ENCODE peak calls at places on chromosomes 12 and 14, in four cellular contexts. One of them, this sample, is unnamed.
A peak's percentile ranks its signal among the peaks of the same experiment; 100 is the strongest.

GRCh38 chr12:132471011-132471857 is 18.7 kb upstream of the FBRSL1 start:
- DNase-seq in skeletal muscle cell: no peak
- DNase-seq in naive thymus-derived CD8-positive, alpha-beta T cell: no peak
- DNase-seq in activated T-helper 1 cell treated with anti-CD3 and anti-CD28 coated beads, Interleukin-12 subunit alpha, Interleukin-12 subunit beta, Interleukin-2, Interleukin-4 antibody, amounts not matched to agents 30 ng/mL and 10 ng/mL and 1 ng/mL, durations not matched to agents 14 hours and 24 hours and 36 hours: no peak
- DNase-seq in this sample: peak; percentile 67

GRCh38 chr12:121719926-121720414 is 7.4 kb downstream of the TMEM120B start:
- DNase-seq in skeletal muscle cell: peak; percentile 79
- DNase-seq in naive thymus-derived CD8-positive, alpha-beta T cell: no peak
- DNase-seq in activated T-helper 1 cell treated with anti-CD3 and anti-CD28 coated beads, Interleukin-12 subunit alpha, Interleukin-12 subunit beta, Interleukin-2, Interleukin-4 antibody, amounts not matched to agents 30 ng/mL and 10 ng/mL and 1 ng/mL, durations not matched to agents 14 hours and 24 hours and 36 hours: no peak
- DNase-seq in this sample: no peak

GRCh38 chr12:122917508-122918227 is 21.7 kb upstream of the VPS37B start:
- DNase-seq in skeletal muscle cell: peak; percentile 37
- DNase-seq in naive thymus-derived CD8-positive, alpha-beta T cell: no peak
- DNase-seq in activated T-helper 1 cell treated with anti-CD3 and anti-CD28 coated beads, Interleukin-12 subunit alpha, Interleukin-12 subunit beta, Interleukin-2, Interleukin-4 antibody, amounts not matched to agents 30 ng/mL and 10 ng/mL and 1 ng/mL, durations not matched to agents 14 hours and 24 hours and 36 hours: no peak
- DNase-seq in this sample: no peak

GRCh38 chr12:70190252-70191010 is 52.8 kb upstream of the CNOT2 start:
- DNase-seq in skeletal muscle cell: peak; percentile 2
- DNase-seq in naive thymus-derived CD8-positive, alpha-beta T cell: no peak
- DNase-seq in activated T-helper 1 cell treated with anti-CD3 and anti-CD28 coated beads, Interleukin-12 subunit alpha, Interleukin-12 subunit beta, Interleukin-2, Interleukin-4 antibody, amounts not matched to agents 30 ng/mL and 10 ng/mL and 1 ng/mL, durations not matched to agents 14 hours and 24 hours and 36 hours: no peak
- DNase-seq in this sample: no peak

GRCh38 chr12:118068361-118068958 is 7.5 kb upstream of the WSB2 start:
- DNase-seq in skeletal muscle cell: no peak
- DNase-seq in naive thymus-derived CD8-positive, alpha-beta T cell: no peak
- DNase-seq in activated T-helper 1 cell treated with anti-CD3 and anti-CD28 coated beads, Interleukin-12 subunit alpha, Interleukin-12 subunit beta, Interleukin-2, Interleukin-4 antibody, amounts not matched to agents 30 ng/mL and 10 ng/mL and 1 ng/mL, durations not matched to agents 14 hours and 24 hours and 36 hours: no peak
- DNase-seq in this sample: no peak

GRCh38 chr12:58750484-58750883 is 169.8 kb downstream of the LRIG3 start:
- DNase-seq in skeletal muscle cell: peak; percentile 96
- DNase-seq in naive thymus-derived CD8-positive, alpha-beta T cell: no peak
- DNase-seq in activated T-helper 1 cell treated with anti-CD3 and anti-CD28 coated beads, Interleukin-12 subunit alpha, Interleukin-12 subunit beta, Interleukin-2, Interleukin-4 antibody, amounts not matched to agents 30 ng/mL and 10 ng/mL and 1 ng/mL, durations not matched to agents 14 hours and 24 hours and 36 hours: no peak
- DNase-seq in this sample: no peak

GRCh38 chr14:59570122-59570521 is 6.5 kb downstream of the CCDC175 start:
- DNase-seq in skeletal muscle cell: no peak
- DNase-seq in naive thymus-derived CD8-positive, alpha-beta T cell: no peak
- DNase-seq in activated T-helper 1 cell treated with anti-CD3 and anti-CD28 coated beads, Interleukin-12 subunit alpha, Interleukin-12 subunit beta, Interleukin-2, Interleukin-4 antibody, amounts not matched to agents 30 ng/mL and 10 ng/mL and 1 ng/mL, durations not matched to agents 14 hours and 24 hours and 36 hours: no peak
- DNase-seq in this sample: no peak

GRCh38 chr14:52700701-52701172 is 5.4 kb upstream of the ERO1A start:
- DNase-seq in skeletal muscle cell: no peak
- DNase-seq in naive thymus-derived CD8-positive, alpha-beta T cell: no peak
- DNase-seq in activated T-helper 1 cell treated with anti-CD3 and anti-CD28 coated beads, Interleukin-12 subunit alpha, Interleukin-12 subunit beta, Interleukin-2, Interleukin-4 antibody, amounts not matched to agents 30 ng/mL and 10 ng/mL and 1 ng/mL, durations not matched to agents 14 hours and 24 hours and 36 hours: no peak
- DNase-seq in this sample: no peak